ENCODE peak calls at places on chromosomes 2 and 18, in five cellular contexts. One of them, this sample, is unnamed.

GRCh38 chr18:48539406-48540328 is 836 bp downstream of the CTIF start:
- DNase-seq in lower leg skin: peak; percentile 90
- DNase-seq in GM06990: peak; percentile 25
- DNase-seq in astrocyte of the spinal cord: peak; percentile 65
- DNase-seq in fibroblast of mammary gland: peak; percentile 55
- DNase-seq in this sample: no peak

GRCh38 chr18:57004366-57005121 is 142.3 kb upstream of the BOD1L2 start:
- DNase-seq in lower leg skin: no peak
- DNase-seq in GM06990: peak; percentile 68
- DNase-seq in astrocyte of the spinal cord: peak; percentile 67
- DNase-seq in fibroblast of mammary gland: peak; percentile 56
- DNase-seq in this sample: peak; percentile 54

GRCh38 chr2:95260028-95261023 is 13.9 kb upstream of the PROM2 start:
- DNase-seq in lower leg skin: no peak
- DNase-seq in GM06990: no peak
- DNase-seq in astrocyte of the spinal cord: no peak
- DNase-seq in fibroblast of mammary gland: peak; percentile 28
- DNase-seq in this sample: no peak

GRCh38 chr2:12243381-12243780 is 473.4 kb upstream of the TRIB2 start:
- DNase-seq in lower leg skin: no peak
- DNase-seq in GM06990: no peak
- DNase-seq in astrocyte of the spinal cord: no peak
- DNase-seq in fibroblast of mammary gland: no peak
- DNase-seq in this sample: no peak

GRCh38 chr2:69781321-69782248 is 39.7 kb downstream of the ANXA4 start:
- DNase-seq in lower leg skin: no peak
- DNase-seq in GM06990: no peak
- DNase-seq in astrocyte of the spinal cord: no peak
- DNase-seq in fibroblast of mammary gland: no peak
- DNase-seq in this sample: no peak

GRCh38 chr2:72993147-72993546 is 75.8 kb downstream of the EMX1 start:
- DNase-seq in lower leg skin: peak; percentile 81
- DNase-seq in GM06990: peak; percentile 26
- DNase-seq in astrocyte of the spinal cord: peak; percentile 14
- DNase-seq in fibroblast of mammary gland: peak; percentile 41
- DNase-seq in this sample: no peak

GRCh38 chr2:69816923-69817542 is 12.4 kb upstream of the GMCL1 start:
- DNase-seq in lower leg skin: peak; percentile 92
- DNase-seq in GM06990: peak; percentile 31
- DNase-seq in astrocyte of the spinal cord: peak; percentile 91
- DNase-seq in fibroblast of mammary gland: peak; percentile 89
- DNase-seq in this sample: peak; percentile 78

GRCh38 chr18:37400832-37401231 is 164.8 kb downstream of the CELF4 start:
- DNase-seq in lower leg skin: no peak
- DNase-seq in GM06990: no peak
- DNase-seq in astrocyte of the spinal cord: no peak
- DNase-seq in fibroblast of mammary gland: no peak
- DNase-seq in this sample: no peak

GRCh38 chr2:72024451-72025175 is 123.0 kb downstream of the CYP26B1 start:
- DNase-seq in lower leg skin: peak; percentile 82
- DNase-seq in GM06990: no peak
- DNase-seq in astrocyte of the spinal cord: no peak
- DNase-seq in fibroblast of mammary gland: no peak
- DNase-seq in this sample: no peak

GRCh38 chr2:143282684-143283083 is 153.5 kb downstream of the ARHGAP15 start:
- DNase-seq in lower leg skin: no peak
- DNase-seq in GM06990: no peak
- DNase-seq in astrocyte of the spinal cord: no peak
- DNase-seq in fibroblast of mammary gland: no peak
- DNase-seq in this sample: no peak

GRCh38 chr18:6722680-6723079 is 6.8 kb upstream of the ARHGAP28 start:
- DNase-seq in lower leg skin: no peak
- DNase-seq in GM06990: no peak
- DNase-seq in astrocyte of the spinal cord: no peak
- DNase-seq in fibroblast of mammary gland: no peak
- DNase-seq in this sample: no peak

GRCh38 chr2:116719841-116720240 is 1094.7 kb upstream of the DDX18 start:
- DNase-seq in lower leg skin: no peak
- DNase-seq in GM06990: no peak
- DNase-seq in astrocyte of the spinal cord: peak; percentile 85
- DNase-seq in fibroblast of mammary gland: peak; percentile 0
- DNase-seq in this sample: no peak

GRCh38 chr2:193670478-193670877 is 1475.7 kb upstream of the TMEFF2 start:
- DNase-seq in lower leg skin: no peak
- DNase-seq in GM06990: no peak
- DNase-seq in astrocyte of the spinal cord: no peak
- DNase-seq in fibroblast of mammary gland: no peak
- DNase-seq in this sample: no peak

GRCh38 chr2:165293439-165294420 is 54.5 kb downstream of the SCN2A start:
- DNase-seq in lower leg skin: no peak
- DNase-seq in GM06990: peak; percentile 14
- DNase-seq in astrocyte of the spinal cord: peak; percentile 93
- DNase-seq in fibroblast of mammary gland: peak; percentile 87
- DNase-seq in this sample: peak; percentile 69

GRCh38 chr18:13455960-13456471 is 237.5 kb downstream of the LDLRAD4 start:
- DNase-seq in lower leg skin: peak; percentile 74
- DNase-seq in GM06990: peak; percentile 27
- DNase-seq in astrocyte of the spinal cord: no peak
- DNase-seq in fibroblast of mammary gland: no peak
- DNase-seq in this sample: no peak

GRCh38 chr2:101253013-101253712 is 477 bp downstream of the CNOT11 start:
- DNase-seq in lower leg skin: peak; percentile 91
- DNase-seq in GM06990: no peak
- DNase-seq in astrocyte of the spinal cord: peak; percentile 62
- DNase-seq in fibroblast of mammary gland: peak; percentile 60
- DNase-seq in this sample: no peak

GRCh38 chr2:172438064-172438421 is 10.7 kb downstream of the ITGA6 start:
- DNase-seq in lower leg skin: no peak
- DNase-seq in GM06990: no peak
- DNase-seq in astrocyte of the spinal cord: no peak
- DNase-seq in fibroblast of mammary gland: peak; percentile 35
- DNase-seq in this sample: no peak

GRCh38 chr18:25275414-25276001 is 76.5 kb downstream of the ZNF521 start:
- DNase-seq in lower leg skin: peak; percentile 78
- DNase-seq in GM06990: no peak
- DNase-seq in astrocyte of the spinal cord: no peak
- DNase-seq in fibroblast of mammary gland: no peak
- DNase-seq in this sample: no peak

GRCh38 chr2:186515376-186515775 is 29.3 kb downstream of the ZC3H15 start:
- DNase-seq in lower leg skin: no peak
- DNase-seq in GM06990: no peak
- DNase-seq in astrocyte of the spinal cord: peak; percentile 10
- DNase-seq in fibroblast of mammary gland: peak; percentile 16
- DNase-seq in this sample: no peak

GRCh38 chr18:48441405-48441881 is 32.3 kb upstream of the ZBTB7C start:
- DNase-seq in lower leg skin: peak; percentile 90
- DNase-seq in GM06990: no peak
- DNase-seq in astrocyte of the spinal cord: peak; percentile 7
- DNase-seq in fibroblast of mammary gland: peak; percentile 16
- DNase-seq in this sample: no peak

GRCh38 chr2:117118994-117119393 is 695.5 kb upstream of the DDX18 start:
- DNase-seq in lower leg skin: no peak
- DNase-seq in GM06990: no peak
- DNase-seq in astrocyte of the spinal cord: no peak
- DNase-seq in fibroblast of mammary gland: no peak
- DNase-seq in this sample: no peak

GRCh38 chr2:73239776-73240175 is 5.7 kb downstream of the CCT7 start:
- DNase-seq in lower leg skin: no peak
- DNase-seq in GM06990: no peak
- DNase-seq in astrocyte of the spinal cord: peak; percentile 49
- DNase-seq in fibroblast of mammary gland: peak; percentile 79
- DNase-seq in this sample: no peak

GRCh38 chr2:23926750-23927627 is at the start of gene ATAD2B:
- DNase-seq in lower leg skin: peak; percentile 97
- DNase-seq in GM06990: peak; percentile 99
- DNase-seq in astrocyte of the spinal cord: peak; percentile 96
- DNase-seq in fibroblast of mammary gland: peak; percentile 91
- DNase-seq in this sample: peak; percentile 83

GRCh38 chr18:49521251-49521650 is 34.2 kb upstream of the C18orf32 start:
- DNase-seq in lower leg skin: no peak
- DNase-seq in GM06990: no peak
- DNase-seq in astrocyte of the spinal cord: no peak
- DNase-seq in fibroblast of mammary gland: peak; percentile 2
- DNase-seq in this sample: no peak

GRCh38 chr2:198641161-198641560 is 816.6 kb downstream of the SATB2 start:
- DNase-seq in lower leg skin: no peak
- DNase-seq in GM06990: no peak
- DNase-seq in astrocyte of the spinal cord: no peak
- DNase-seq in fibroblast of mammary gland: no peak
- DNase-seq in this sample: no peak

GRCh38 chr2:198640463-198640862 is 817.3 kb downstream of the SATB2 start:
- DNase-seq in lower leg skin: no peak
- DNase-seq in GM06990: no peak
- DNase-seq in astrocyte of the spinal cord: no peak
- DNase-seq in fibroblast of mammary gland: no peak
- DNase-seq in this sample: no peak

GRCh38 chr2:198639580-198639979 is 818.2 kb downstream of the SATB2 start:
- DNase-seq in lower leg skin: no peak
- DNase-seq in GM06990: no peak
- DNase-seq in astrocyte of the spinal cord: no peak
- DNase-seq in fibroblast of mammary gland: no peak
- DNase-seq in this sample: no peak

DNA sequence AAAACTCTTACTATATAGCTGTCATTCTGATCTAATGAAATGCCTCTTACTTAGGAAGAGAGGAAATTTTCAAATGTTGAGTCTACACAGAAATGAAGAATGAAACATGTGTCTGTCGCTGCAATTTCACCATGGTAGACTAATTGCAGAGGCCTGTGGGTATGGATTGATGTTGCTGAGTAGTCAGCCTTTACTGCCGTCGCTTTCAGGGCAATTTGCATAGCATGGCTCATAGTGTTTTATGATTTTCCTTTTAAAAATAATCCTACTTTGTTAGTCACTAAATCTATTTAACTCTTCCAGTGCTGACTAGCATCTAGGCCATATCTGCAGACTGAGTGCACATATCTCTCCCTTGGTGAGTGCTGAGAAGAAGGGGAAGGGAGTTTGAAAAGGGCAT is 819.2 kb downstream of the SATB2 start:
- DNase-seq in lower leg skin: no peak
- DNase-seq in GM06990: no peak
- DNase-seq in astrocyte of the spinal cord: no peak
- DNase-seq in fibroblast of mammary gland: no peak
- DNase-seq in this sample: no peak
- H3K4me3 ChIP-seq in lower leg skin: no peak overlapping the region
- H3K4me3 ChIP-seq in GM06990: no peak overlapping the region
- H3K4me3 ChIP-seq in astrocyte of the spinal cord: no peak overlapping the region
- H3K4me3 ChIP-seq in fibroblast of mammary gland: no peak overlapping the region
- H3K4me3 ChIP-seq in this sample: no peak overlapping the region

GRCh38 chr2:167964650-167965404 is 282.6 kb downstream of the STK39 start:
- DNase-seq in lower leg skin: no peak
- DNase-seq in GM06990: no peak
- DNase-seq in astrocyte of the spinal cord: peak; percentile 10
- DNase-seq in fibroblast of mammary gland: peak; percentile 20
- DNase-seq in this sample: no peak
- TF ChIP-seq CTCF in lower leg skin: no peak
- TF ChIP-seq CTCF in GM06990: peak; percentile 24
- TF ChIP-seq CTCF in astrocyte of the spinal cord: peak; percentile 16
- TF ChIP-seq CTCF in fibroblast of mammary gland: peak; percentile 36
- TF ChIP-seq CTCF in this sample: no peak

GRCh38 chr2:33530614-33531344 is 54.3 kb downstream of the RASGRP3 start:
- DNase-seq in lower leg skin: no peak
- DNase-seq in GM06990: peak; percentile 49
- DNase-seq in astrocyte of the spinal cord: no peak
- DNase-seq in fibroblast of mammary gland: no peak
- DNase-seq in this sample: no peak

GRCh38 chr2:33528551-33528950 is 52.1 kb downstream of the RASGRP3 start:
- DNase-seq in lower leg skin: no peak
- DNase-seq in GM06990: no peak
- DNase-seq in astrocyte of the spinal cord: no peak
- DNase-seq in fibroblast of mammary gland: no peak
- DNase-seq in this sample: no peak

GRCh38 chr2:33531345-33532059 is 55.1 kb downstream of the RASGRP3 start:
- DNase-seq in lower leg skin: no peak
- DNase-seq in GM06990: no peak
- DNase-seq in astrocyte of the spinal cord: no peak
- DNase-seq in fibroblast of mammary gland: peak; percentile 57
- DNase-seq in this sample: no peak

GRCh38 chr2:33532146-33532545 is 55.7 kb downstream of the RASGRP3 start:
- DNase-seq in lower leg skin: no peak
- DNase-seq in GM06990: no peak
- DNase-seq in astrocyte of the spinal cord: no peak
- DNase-seq in fibroblast of mammary gland: no peak
- DNase-seq in this sample: no peak

DNA sequence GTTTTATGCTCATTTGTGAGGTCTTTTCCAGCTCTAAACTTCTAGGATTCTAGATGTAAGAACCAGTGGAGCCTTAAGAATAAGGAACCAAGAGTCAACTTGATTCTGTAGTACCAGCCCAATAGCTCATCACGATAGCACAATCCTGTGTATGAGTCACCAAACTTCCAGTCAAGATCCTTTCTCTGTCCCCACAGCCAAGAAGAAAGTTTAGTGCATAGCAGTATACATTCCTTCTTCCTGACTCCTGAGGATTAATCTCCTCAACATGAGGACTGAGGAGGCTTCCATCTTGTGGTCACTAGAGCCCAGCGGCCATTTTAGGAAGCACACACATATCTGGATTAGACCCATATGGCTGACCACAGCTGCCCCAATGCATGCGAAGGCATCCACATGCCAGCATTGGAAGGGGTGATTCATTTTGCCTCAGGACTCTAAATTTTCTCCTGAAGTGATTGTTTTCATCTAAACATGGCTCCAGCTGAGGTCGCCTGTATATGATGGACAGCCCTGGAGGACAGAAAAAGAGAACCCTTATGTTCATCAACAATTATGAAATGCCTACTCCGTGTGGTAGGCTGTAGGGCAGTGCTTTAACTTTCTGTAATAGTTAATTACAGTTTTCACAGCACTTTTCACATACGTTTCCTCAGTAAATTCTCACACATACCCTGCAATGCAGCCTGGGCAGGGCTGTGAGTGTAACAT is 53.5 kb downstream of the RASGRP3 start:
- DNase-seq in lower leg skin: no peak
- DNase-seq in GM06990: no peak
- DNase-seq in astrocyte of the spinal cord: peak; percentile 89
- DNase-seq in fibroblast of mammary gland: peak; percentile 95
- DNase-seq in this sample: no peak
- H3K4me3 ChIP-seq in lower leg skin: no peak overlapping the region
- H3K4me3 ChIP-seq in GM06990: no peak overlapping the region
- H3K4me3 ChIP-seq in astrocyte of the spinal cord: no peak overlapping the region
- H3K4me3 ChIP-seq in fibroblast of mammary gland: no peak overlapping the region
- H3K4me3 ChIP-seq in this sample: no peak overlapping the region

DNA sequence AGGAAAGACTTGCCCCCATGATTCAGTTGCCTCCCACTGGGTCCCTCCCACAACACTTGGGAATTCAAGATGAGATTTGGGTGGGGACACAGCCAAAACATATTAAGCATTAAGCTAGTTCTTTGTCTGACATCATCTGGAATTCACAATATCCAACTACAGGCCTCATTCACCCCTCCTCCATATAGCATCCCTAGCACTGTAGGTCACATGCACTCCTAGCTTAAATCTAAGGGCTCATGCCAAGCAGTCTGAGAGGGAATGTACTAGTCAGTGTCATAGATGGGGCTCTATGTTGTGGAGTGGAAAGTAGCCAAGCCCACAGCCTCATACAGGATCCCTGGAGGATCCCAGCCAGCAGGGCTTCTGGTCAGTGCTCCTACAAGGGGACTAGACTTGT is 92.1 kb downstream of the IRS1 start:
- DNase-seq in lower leg skin: no peak
- DNase-seq in GM06990: no peak
- DNase-seq in astrocyte of the spinal cord: peak; percentile 31
- DNase-seq in fibroblast of mammary gland: peak; percentile 61
- DNase-seq in this sample: no peak
- TF ChIP-seq CTCF in lower leg skin: no peak
- TF ChIP-seq CTCF in GM06990: no peak
- TF ChIP-seq CTCF in astrocyte of the spinal cord: no peak
- TF ChIP-seq CTCF in fibroblast of mammary gland: no peak
- TF ChIP-seq CTCF in this sample: no peak

GRCh38 chr2:219514196-219514761 is at the start of gene ASIC4:
- DNase-seq in lower leg skin: no peak
- DNase-seq in GM06990: no peak
- DNase-seq in astrocyte of the spinal cord: no peak
- DNase-seq in fibroblast of mammary gland: no peak
- DNase-seq in this sample: no peak
- H3K4me3 ChIP-seq in lower leg skin: no peak within 1 kb of the TSS
- H3K4me3 ChIP-seq in GM06990: no peak within 1 kb of the TSS
- H3K4me3 ChIP-seq in astrocyte of the spinal cord: no peak within 1 kb of the TSS
- H3K4me3 ChIP-seq in fibroblast of mammary gland: no peak within 1 kb of the TSS
- H3K4me3 ChIP-seq in this sample: no peak within 1 kb of the TSS